ENCODE peak calls at places on chromosomes 7 and 10, in nine cellular contexts. One of them, this sample, is unnamed.
A peak's percentile ranks its signal among the peaks of the same experiment; 100 is the strongest.

GRCh38 chr10:94076325-94076841 is 82.7 kb downstream of the PLCE1 start:
- DNase-seq in kidney: no peak
- DNase-seq in naive thymus-derived CD4-positive, alpha-beta T cell: no peak
- DNase-seq in GM23338: peak; percentile 17
- DNase-seq in mesendoderm: peak; percentile 13
- DNase-seq in heart left ventricle: no peak
- DNase-seq in endodermal cell: no peak
- DNase-seq in breast epithelium: no peak
- DNase-seq in right cardiac atrium: no peak
- DNase-seq in this sample: no peak

GRCh38 chr7:28160551-28160991 is 20.0 kb downstream of the JAZF1 start:
- DNase-seq in heart left ventricle: no peak
- DNase-seq in right cardiac atrium: no peak
- DNase-seq in naive thymus-derived CD4-positive, alpha-beta T cell: no peak
- DNase-seq in endodermal cell: no peak
- DNase-seq in kidney: no peak
- DNase-seq in GM23338: no peak
- DNase-seq in breast epithelium: no peak
- DNase-seq in mesendoderm: peak; percentile 72
- DNase-seq in this sample: no peak

GRCh38 chr10:110850990-110851389 is 20.7 kb upstream of the PDCD4 start:
- DNase-seq in breast epithelium: no peak
- DNase-seq in GM23338: no peak
- DNase-seq in endodermal cell: peak; percentile 34
- DNase-seq in mesendoderm: no peak
- DNase-seq in naive thymus-derived CD4-positive, alpha-beta T cell: no peak
- DNase-seq in kidney: no peak
- DNase-seq in right cardiac atrium: no peak
- DNase-seq in heart left ventricle: no peak
- DNase-seq in this sample: no peak

GRCh38 chr7:158062661-158063060 is 525.0 kb downstream of the PTPRN2 start:
- DNase-seq in GM23338: no peak
- DNase-seq in endodermal cell: no peak
- DNase-seq in kidney: no peak
- DNase-seq in heart left ventricle: no peak
- DNase-seq in mesendoderm: no peak
- DNase-seq in naive thymus-derived CD4-positive, alpha-beta T cell: no peak
- DNase-seq in right cardiac atrium: peak; percentile 35
- DNase-seq in breast epithelium: no peak
- DNase-seq in this sample: no peak

GRCh38 chr7:114988755-114989154 is 66.9 kb downstream of the MDFIC start:
- DNase-seq in endodermal cell: no peak
- DNase-seq in mesendoderm: no peak
- DNase-seq in breast epithelium: no peak
- DNase-seq in naive thymus-derived CD4-positive, alpha-beta T cell: no peak
- DNase-seq in kidney: peak; percentile 79
- DNase-seq in GM23338: no peak
- DNase-seq in heart left ventricle: peak; percentile 57
- DNase-seq in right cardiac atrium: peak; percentile 77
- DNase-seq in this sample: no peak

GRCh38 chr7:150781016-150781415 is 19.1 kb downstream of the TMEM176B start:
- DNase-seq in mesendoderm: no peak
- DNase-seq in endodermal cell: no peak
- DNase-seq in heart left ventricle: no peak
- DNase-seq in right cardiac atrium: no peak
- DNase-seq in kidney: no peak
- DNase-seq in GM23338: no peak
- DNase-seq in naive thymus-derived CD4-positive, alpha-beta T cell: no peak
- DNase-seq in breast epithelium: no peak
- DNase-seq in this sample: no peak

GRCh38 chr10:103395754-103396066 is 565 bp downstream of the ATP5MK start:
- DNase-seq in endodermal cell: peak; percentile 60
- DNase-seq in breast epithelium: no peak
- DNase-seq in mesendoderm: peak; percentile 30
- DNase-seq in naive thymus-derived CD4-positive, alpha-beta T cell: no peak
- DNase-seq in GM23338: peak; percentile 31
- DNase-seq in heart left ventricle: no peak
- DNase-seq in right cardiac atrium: no peak
- DNase-seq in kidney: no peak
- DNase-seq in this sample: no peak

GRCh38 chr10:49419005-49419404 is 23.1 kb upstream of the DRGX start:
- DNase-seq in mesendoderm: peak; percentile 93
- DNase-seq in heart left ventricle: no peak
- DNase-seq in kidney: no peak
- DNase-seq in breast epithelium: peak; percentile 77
- DNase-seq in right cardiac atrium: no peak
- DNase-seq in naive thymus-derived CD4-positive, alpha-beta T cell: no peak
- DNase-seq in endodermal cell: peak; percentile 78
- DNase-seq in GM23338: peak; percentile 72
- DNase-seq in this sample: no peak

GRCh38 chr7:106862317-106863183 is 2.5 kb upstream of the PIK3CG start:
- DNase-seq in heart left ventricle: no peak
- DNase-seq in kidney: no peak
- DNase-seq in naive thymus-derived CD4-positive, alpha-beta T cell: no peak
- DNase-seq in endodermal cell: no peak
- DNase-seq in GM23338: no peak
- DNase-seq in right cardiac atrium: no peak
- DNase-seq in breast epithelium: no peak
- DNase-seq in mesendoderm: no peak
- DNase-seq in this sample: no peak

GRCh38 chr10:68075550-68076004 is 494 bp upstream of the HERC4 start:
- DNase-seq in heart left ventricle: no peak
- DNase-seq in GM23338: no peak
- DNase-seq in breast epithelium: no peak
- DNase-seq in right cardiac atrium: no peak
- DNase-seq in naive thymus-derived CD4-positive, alpha-beta T cell: no peak
- DNase-seq in endodermal cell: no peak
- DNase-seq in mesendoderm: no peak
- DNase-seq in kidney: no peak
- DNase-seq in this sample: no peak

GRCh38 chr7:110090113-110090820 is 1000.7 kb upstream of the LRRN3 start:
- DNase-seq in GM23338: peak; percentile 57
- DNase-seq in right cardiac atrium: no peak
- DNase-seq in endodermal cell: no peak
- DNase-seq in naive thymus-derived CD4-positive, alpha-beta T cell: peak; percentile 13
- DNase-seq in breast epithelium: no peak
- DNase-seq in mesendoderm: peak; percentile 42
- DNase-seq in heart left ventricle: no peak
- DNase-seq in kidney: no peak
- DNase-seq in this sample: no peak

GRCh38 chr7:36736827-36737211 is 12.5 kb upstream of the AOAH start:
- DNase-seq in naive thymus-derived CD4-positive, alpha-beta T cell: peak; percentile 11
- DNase-seq in GM23338: no peak
- DNase-seq in breast epithelium: no peak
- DNase-seq in mesendoderm: no peak
- DNase-seq in heart left ventricle: no peak
- DNase-seq in right cardiac atrium: no peak
- DNase-seq in endodermal cell: no peak
- DNase-seq in kidney: no peak
- DNase-seq in this sample: no peak

GRCh38 chr7:22052221-22052639 is 106.5 kb upstream of the CDCA7L start:
- DNase-seq in kidney: no peak
- DNase-seq in endodermal cell: no peak
- DNase-seq in naive thymus-derived CD4-positive, alpha-beta T cell: no peak
- DNase-seq in GM23338: peak; percentile 33
- DNase-seq in breast epithelium: no peak
- DNase-seq in heart left ventricle: no peak
- DNase-seq in mesendoderm: no peak
- DNase-seq in right cardiac atrium: no peak
- DNase-seq in this sample: no peak

GRCh38 chr7:149760538-149760937 is 12.8 kb downstream of the ZNF467 start:
- DNase-seq in endodermal cell: no peak
- DNase-seq in heart left ventricle: no peak
- DNase-seq in naive thymus-derived CD4-positive, alpha-beta T cell: no peak
- DNase-seq in right cardiac atrium: no peak
- DNase-seq in mesendoderm: no peak
- DNase-seq in GM23338: no peak
- DNase-seq in kidney: no peak
- DNase-seq in breast epithelium: no peak
- DNase-seq in this sample: no peak

GRCh38 chr10:58579011-58579655 is 66.5 kb downstream of the BICC1 start:
- DNase-seq in heart left ventricle: no peak
- DNase-seq in naive thymus-derived CD4-positive, alpha-beta T cell: no peak
- DNase-seq in right cardiac atrium: no peak
- DNase-seq in mesendoderm: peak; percentile 37
- DNase-seq in endodermal cell: peak; percentile 55
- DNase-seq in GM23338: peak; percentile 29
- DNase-seq in breast epithelium: no peak
- DNase-seq in kidney: no peak
- DNase-seq in this sample: no peak

GRCh38 chr10:78524342-78524741 is 490.7 kb downstream of the RPS24 start:
- DNase-seq in mesendoderm: no peak
- DNase-seq in right cardiac atrium: no peak
- DNase-seq in GM23338: no peak
- DNase-seq in endodermal cell: peak; percentile 38
- DNase-seq in naive thymus-derived CD4-positive, alpha-beta T cell: no peak
- DNase-seq in breast epithelium: no peak
- DNase-seq in kidney: no peak
- DNase-seq in heart left ventricle: no peak
- DNase-seq in this sample: no peak

GRCh38 chr7:2106920-2107319 is 125.8 kb downstream of the MAD1L1 start:
- DNase-seq in breast epithelium: no peak
- DNase-seq in endodermal cell: peak; percentile 72
- DNase-seq in kidney: no peak
- DNase-seq in heart left ventricle: peak; percentile 61
- DNase-seq in naive thymus-derived CD4-positive, alpha-beta T cell: no peak
- DNase-seq in GM23338: no peak
- DNase-seq in mesendoderm: peak; percentile 37
- DNase-seq in right cardiac atrium: peak; percentile 78
- DNase-seq in this sample: no peak

GRCh38 chr7:141271451-141271850 is 197.6 kb downstream of the TMEM178B start:
- DNase-seq in breast epithelium: no peak
- DNase-seq in endodermal cell: no peak
- DNase-seq in kidney: no peak
- DNase-seq in naive thymus-derived CD4-positive, alpha-beta T cell: no peak
- DNase-seq in right cardiac atrium: no peak
- DNase-seq in mesendoderm: no peak
- DNase-seq in GM23338: no peak
- DNase-seq in heart left ventricle: no peak
- DNase-seq in this sample: no peak

GRCh38 chr7:136009488-136010079 is 32.4 kb upstream of the MTPN start:
- DNase-seq in endodermal cell: no peak
- DNase-seq in mesendoderm: peak; percentile 40
- DNase-seq in kidney: no peak
- DNase-seq in heart left ventricle: no peak
- DNase-seq in GM23338: peak; percentile 82
- DNase-seq in naive thymus-derived CD4-positive, alpha-beta T cell: peak; percentile 31
- DNase-seq in right cardiac atrium: no peak
- DNase-seq in breast epithelium: no peak
- DNase-seq in this sample: no peak

GRCh38 chr7:24713850-24714675 is 43.2 kb downstream of the GSDME start:
- DNase-seq in GM23338: no peak
- DNase-seq in mesendoderm: no peak
- DNase-seq in endodermal cell: peak; percentile 37
- DNase-seq in heart left ventricle: no peak
- DNase-seq in right cardiac atrium: no peak
- DNase-seq in breast epithelium: no peak
- DNase-seq in naive thymus-derived CD4-positive, alpha-beta T cell: no peak
- DNase-seq in kidney: no peak
- DNase-seq in this sample: no peak

GRCh38 chr7:40775877-40776276 is 641.1 kb downstream of the SUGCT start:
- DNase-seq in breast epithelium: no peak
- DNase-seq in right cardiac atrium: no peak
- DNase-seq in naive thymus-derived CD4-positive, alpha-beta T cell: no peak
- DNase-seq in endodermal cell: no peak
- DNase-seq in kidney: no peak
- DNase-seq in heart left ventricle: no peak
- DNase-seq in GM23338: no peak
- DNase-seq in mesendoderm: no peak
- DNase-seq in this sample: no peak

GRCh38 chr10:4661572-4662255 is 164.3 kb upstream of the AKR1E2 start:
- DNase-seq in breast epithelium: no peak
- DNase-seq in endodermal cell: no peak
- DNase-seq in naive thymus-derived CD4-positive, alpha-beta T cell: no peak
- DNase-seq in mesendoderm: no peak
- DNase-seq in right cardiac atrium: peak; percentile 93
- DNase-seq in GM23338: no peak
- DNase-seq in kidney: no peak
- DNase-seq in heart left ventricle: peak; percentile 83
- DNase-seq in this sample: peak; percentile 75

GRCh38 chr7:77222065-77222464 is 22.4 kb upstream of the FGL2 start:
- DNase-seq in kidney: no peak
- DNase-seq in heart left ventricle: no peak
- DNase-seq in breast epithelium: no peak
- DNase-seq in GM23338: no peak
- DNase-seq in naive thymus-derived CD4-positive, alpha-beta T cell: no peak
- DNase-seq in mesendoderm: no peak
- DNase-seq in endodermal cell: no peak
- DNase-seq in right cardiac atrium: peak; percentile 42
- DNase-seq in this sample: no peak
- H3K27ac ChIP-seq in kidney: no peak overlapping the region
- H3K27ac ChIP-seq in heart left ventricle: peak overlapping the region; percentile 35
- H3K27ac ChIP-seq in breast epithelium: no peak overlapping the region
- H3K27ac ChIP-seq in GM23338: no peak overlapping the region
- H3K27ac ChIP-seq in naive thymus-derived CD4-positive, alpha-beta T cell: no peak overlapping the region
- H3K27ac ChIP-seq in mesendoderm: no peak overlapping the region
- H3K27ac ChIP-seq in endodermal cell: no peak overlapping the region
- H3K27ac ChIP-seq in right cardiac atrium: no peak overlapping the region
- H3K27ac ChIP-seq in this sample: no peak overlapping the region

GRCh38 chr10:130020651-130021372 is 56.7 kb upstream of the EBF3 start:
- DNase-seq in kidney: peak; percentile 48
- DNase-seq in heart left ventricle: no peak
- DNase-seq in mesendoderm: no peak
- DNase-seq in endodermal cell: peak; percentile 45
- DNase-seq in naive thymus-derived CD4-positive, alpha-beta T cell: no peak
- DNase-seq in right cardiac atrium: no peak
- DNase-seq in breast epithelium: no peak
- DNase-seq in GM23338: no peak
- DNase-seq in this sample: no peak
- H3K4me1 ChIP-seq in kidney: no peaks in the 10 kb centered on the region
- H3K4me1 ChIP-seq in heart left ventricle: no peaks in the 10 kb centered on the region
- H3K4me1 ChIP-seq in mesendoderm: no peaks in the 10 kb centered on the region
- H3K4me1 ChIP-seq in endodermal cell: no peaks in the 10 kb centered on the region
- H3K4me1 ChIP-seq in naive thymus-derived CD4-positive, alpha-beta T cell: no peaks in the 10 kb centered on the region
- H3K4me1 ChIP-seq in right cardiac atrium: peaks cover 2% of the 10 kb centered on the region
- H3K4me1 ChIP-seq in breast epithelium: no peaks in the 10 kb centered on the region
- H3K4me1 ChIP-seq in GM23338: no peaks in the 10 kb centered on the region
- H3K4me1 ChIP-seq in this sample: no peaks in the 10 kb centered on the region

DNA sequence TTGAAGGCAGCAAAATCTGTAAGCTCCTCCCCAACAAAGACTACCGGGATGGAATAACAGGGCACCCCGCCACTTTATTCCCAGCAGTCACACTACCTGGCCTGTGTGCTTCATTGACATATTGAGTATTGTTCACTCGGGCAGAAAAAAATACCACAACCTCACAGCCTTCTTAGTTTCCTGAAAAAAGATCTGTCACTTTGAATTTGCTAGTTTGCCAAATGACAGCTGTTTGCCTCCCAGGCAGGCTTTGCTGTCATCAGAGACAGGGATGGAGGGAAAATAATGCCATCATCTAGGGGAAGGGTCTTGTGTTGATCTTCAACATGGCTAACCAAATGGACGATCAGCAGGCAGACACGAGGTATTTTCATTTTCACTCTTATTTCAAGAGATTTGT is 26.9 kb downstream of the BMPER start:
- DNase-seq in naive thymus-derived CD4-positive, alpha-beta T cell: no peak
- DNase-seq in GM23338: no peak
- DNase-seq in breast epithelium: no peak
- DNase-seq in right cardiac atrium: no peak
- DNase-seq in mesendoderm: no peak
- DNase-seq in heart left ventricle: no peak
- DNase-seq in kidney: no peak
- DNase-seq in endodermal cell: no peak
- DNase-seq in this sample: no peak
- H3K4me3 ChIP-seq in naive thymus-derived CD4-positive, alpha-beta T cell: no peak overlapping the region
- H3K4me3 ChIP-seq in GM23338: no peak overlapping the region
- H3K4me3 ChIP-seq in breast epithelium: no peak overlapping the region
- H3K4me3 ChIP-seq in right cardiac atrium: peak overlapping the region; percentile 4
- H3K4me3 ChIP-seq in mesendoderm: no peak overlapping the region
- H3K4me3 ChIP-seq in heart left ventricle: peak overlapping the region; percentile 44
- H3K4me3 ChIP-seq in kidney: no peak overlapping the region
- H3K4me3 ChIP-seq in endodermal cell: no peak overlapping the region
- H3K4me3 ChIP-seq in this sample: peak overlapping the region; percentile 32

GRCh38 chr7:134276951-134277350 is 39.8 kb downstream of the SLC35B4 start:
- DNase-seq in right cardiac atrium: no peak
- DNase-seq in naive thymus-derived CD4-positive, alpha-beta T cell: no peak
- DNase-seq in endodermal cell: no peak
- DNase-seq in heart left ventricle: no peak
- DNase-seq in breast epithelium: no peak
- DNase-seq in kidney: no peak
- DNase-seq in GM23338: peak; percentile 23
- DNase-seq in mesendoderm: no peak
- DNase-seq in this sample: no peak
- H3K27ac ChIP-seq in right cardiac atrium: no peak overlapping the region
- H3K27ac ChIP-seq in naive thymus-derived CD4-positive, alpha-beta T cell: no peak overlapping the region
- H3K27ac ChIP-seq in endodermal cell: no peak overlapping the region
- H3K27ac ChIP-seq in heart left ventricle: no peak overlapping the region
- H3K27ac ChIP-seq in breast epithelium: no peak overlapping the region
- H3K27ac ChIP-seq in kidney: no peak overlapping the region
- H3K27ac ChIP-seq in GM23338: no peak overlapping the region
- H3K27ac ChIP-seq in mesendoderm: no peak overlapping the region
- H3K27ac ChIP-seq in this sample: no peak overlapping the region

This sample was measured in ascending aorta.